ENCODE peak calls at places on chromosomes 11 and 22, in four cellular contexts. W, B, Q and T are unnamed samples.

GRCh38 chr22:32558681-32559355 is 84.2 kb downstream of the FBXO7 start:
- DNase-seq in W (peak; percentile 82), B (peak; percentile 85), Q (peak; percentile 67), T (no peak)

GRCh38 chr11:73996161-73996747 is 12.6 kb downstream of the UCP3 start:
- DNase-seq in W (no peak), B (no peak), Q (no peak), T (no peak)

GRCh38 chr11:123654566-123655081 is at the start of gene SCN3B:
- DNase-seq in W (peak; percentile 87), B (peak; percentile 71), Q (peak; percentile 39), T (no peak)

GRCh38 chr22:38305481-38306448 is 11.5 kb downstream of the CSNK1E start:
- DNase-seq in W (no peak), B (no peak), Q (no peak), T (peak; percentile 43)

GRCh38 chr11:46348566-46348981 is 1.3 kb downstream of the DGKZ start:
- DNase-seq in W (no peak), B (no peak), Q (no peak), T (no peak)

GRCh38 chr11:76805206-76805913 is 22.2 kb downstream of the TSKU start:
- DNase-seq in W (peak; percentile 74), B (no peak), Q (peak; percentile 18), T (no peak)

GRCh38 chr11:82902086-82902485 is 550 bp downstream of the DDIAS start:
- DNase-seq in W (no peak), B (no peak), Q (no peak), T (no peak)

GRCh38 chr22:38868286-38868721 is 3.7 kb downstream of the CBX6 start:
- DNase-seq in W (no peak), B (no peak), Q (no peak), T (no peak)

GRCh38 chr11:119316729-119317591 is at the start of gene MCAM:
- DNase-seq in W (peak; percentile 80), B (peak; percentile 51), Q (no peak), T (no peak)

GRCh38 chr22:26592368-26593015 is 2.6 kb upstream of the TPST2 start:
- DNase-seq in W (no peak), B (no peak), Q (no peak), T (peak; percentile 37)

GRCh38 chr11:65781152-65781961 is 581 bp upstream of the AP5B1 start:
- DNase-seq in W (peak; percentile 76), B (peak; percentile 49), Q (no peak), T (no peak)

GRCh38 chr22:24952837-24953293 is 349 bp downstream of the KIAA1671 start:
- DNase-seq in W (no peak), B (peak; percentile 47), Q (peak; percentile 33), T (no peak)

GRCh38 chr11:63560506-63561179 is 2.5 kb downstream of the PLAAT2 start:
- DNase-seq in W (peak; percentile 68), B (no peak), Q (no peak), T (peak; percentile 58)

GRCh38 chr22:43007519-43008102 is 7.3 kb downstream of the PACSIN2 start:
- DNase-seq in W (no peak), B (no peak), Q (peak; percentile 46), T (no peak)

GRCh38 chr11:128720522-128720985 is 26.7 kb downstream of the FLI1 start:
- DNase-seq in W (peak; percentile 72), B (no peak), Q (no peak), T (peak; percentile 70)
- H3K4me3 ChIP-seq in W (peak overlapping the region; percentile 2), B (peak overlapping the region; percentile 38), Q (no peak overlapping the region), T (peak overlapping the region; percentile 35)

GRCh38 chr11:10792385-10793068 is 16.2 kb downstream of the EIF4G2 start:
- DNase-seq in W (peak; percentile 94), B (peak; percentile 91), Q (peak; percentile 64), T (peak; percentile 75)
- H3K4me3 ChIP-seq in W (no peak overlapping the region), B (peak overlapping the region; percentile 44), Q (peak overlapping the region; percentile 34), T (peak overlapping the region; percentile 9)

GRCh38 chr11:131370901-131371790 is 731 bp downstream of the NTM start:
- DNase-seq in W (no peak), B (no peak), Q (no peak), T (no peak)

GRCh38 chr11:131372243-131372930 is 2.0 kb downstream of the NTM start:
- DNase-seq in W (no peak), B (no peak), Q (no peak), T (no peak)

GRCh38 chr11:131371791-131372104 is 1.3 kb downstream of the NTM start:
- DNase-seq in W (no peak), B (no peak), Q (no peak), T (no peak)

GRCh38 chr11:131373326-131373725 is 2.9 kb downstream of the NTM start:
- DNase-seq in W (no peak), B (no peak), Q (no peak), T (no peak)

DNA sequence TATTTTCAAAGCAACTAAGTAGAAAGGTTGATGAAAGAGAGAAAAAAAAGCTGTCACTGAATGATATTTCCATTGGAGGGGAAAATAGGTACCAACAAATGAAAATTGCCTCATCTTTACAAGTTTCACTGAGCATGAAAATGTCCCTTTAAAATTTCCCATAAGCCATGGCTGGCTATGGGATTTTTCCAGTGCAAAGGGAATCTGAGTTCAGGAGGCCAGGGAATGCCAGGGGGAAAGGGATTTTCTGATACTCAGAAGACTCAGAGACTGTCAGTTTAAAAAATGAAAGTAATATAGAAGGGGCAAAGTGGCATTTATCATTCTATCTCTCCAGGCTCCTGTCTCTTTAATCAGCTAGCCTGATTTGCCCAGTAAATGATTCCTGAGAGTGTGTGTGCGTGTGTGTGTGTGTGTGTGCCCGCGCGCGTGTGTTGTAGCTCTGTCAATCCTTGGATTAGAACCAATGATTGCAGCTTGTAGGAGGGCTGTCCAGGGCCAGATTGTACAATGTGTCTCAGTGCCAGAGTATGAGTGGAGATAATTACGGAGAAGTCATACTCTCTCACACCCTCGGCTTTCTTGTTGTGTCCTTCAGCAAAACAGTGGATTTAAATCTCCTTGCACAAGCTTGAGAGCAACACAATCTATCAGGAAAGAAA is at the start of gene NTM:
- DNase-seq in W (peak; percentile 83), B (peak; percentile 44), Q (peak; percentile 51), T (no peak)
- H3K4me3 ChIP-seq in W (peak within 1 kb of the TSS; percentile 54), B (peak within 1 kb of the TSS; percentile 21), Q (no peak within 1 kb of the TSS), T (no peak within 1 kb of the TSS)

DNA sequence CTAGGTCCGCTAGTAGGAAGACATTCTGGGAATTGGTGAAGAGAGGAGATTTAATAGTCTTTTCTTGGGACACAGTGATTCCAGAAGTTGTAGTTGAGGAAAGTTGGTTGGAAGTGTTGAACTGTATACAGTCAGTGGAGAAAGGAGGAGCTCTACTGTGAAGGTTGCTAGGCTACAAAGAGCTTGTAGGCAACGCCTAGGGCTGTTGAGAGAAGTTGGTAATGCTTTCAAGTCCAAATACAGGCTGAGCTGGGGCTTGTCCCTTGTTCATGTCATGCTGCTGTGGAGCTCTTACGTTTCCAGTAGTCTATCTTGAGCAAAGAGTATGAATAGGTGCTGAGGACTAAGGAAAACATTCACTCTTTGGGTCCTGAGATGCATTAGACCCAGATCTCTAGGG is 1.1 kb downstream of the TBCEL start:
- DNase-seq in W (peak; percentile 49), B (no peak), Q (peak; percentile 42), T (no peak)
- H3K4me3 ChIP-seq in W (peak overlapping the region; percentile 69), B (peak overlapping the region; percentile 85), Q (peak overlapping the region; percentile 94), T (peak overlapping the region; percentile 71)